ENCODE peak calls at places on chromosomes 1 and 21, in five cellular contexts. One of them, this sample, is unnamed.

GRCh38 chr1:51922040-51922439 is 43.5 kb upstream of the NRDC start:
- DNase-seq in HepG2: no peak
- DNase-seq in A549: no peak
- DNase-seq in GM12878: no peak
- DNase-seq in endothelial cell of umbilical vein: no peak
- DNase-seq in this sample: no peak

GRCh38 chr1:24904731-24905354 is 25.2 kb downstream of the RUNX3 start:
- DNase-seq in HepG2: no peak
- DNase-seq in GM12878: no peak
- DNase-seq in endothelial cell of umbilical vein: no peak
- DNase-seq in A549: no peak
- DNase-seq in this sample: no peak

GRCh38 chr1:33349778-33350610 is 29.1 kb upstream of the A3GALT2 start:
- DNase-seq in A549: peak; percentile 69
- DNase-seq in endothelial cell of umbilical vein: peak; percentile 69
- DNase-seq in GM12878: no peak
- DNase-seq in HepG2: peak; percentile 62
- DNase-seq in this sample: peak; percentile 91

GRCh38 chr1:39488801-39489566 is 2.5 kb upstream of the BMP8A start:
- DNase-seq in HepG2: no peak
- DNase-seq in A549: no peak
- DNase-seq in endothelial cell of umbilical vein: no peak
- DNase-seq in GM12878: no peak
- DNase-seq in this sample: peak; percentile 56

GRCh38 chr1:151282883-151283725 is 1.0 kb downstream of the ZNF687 start:
- DNase-seq in HepG2: peak; percentile 31
- DNase-seq in A549: peak; percentile 43
- DNase-seq in endothelial cell of umbilical vein: peak; percentile 15
- DNase-seq in GM12878: no peak
- DNase-seq in this sample: peak; percentile 61

GRCh38 chr1:235908742-235909520 is 42.2 kb upstream of the LYST start:
- DNase-seq in endothelial cell of umbilical vein: peak; percentile 64
- DNase-seq in A549: peak; percentile 67
- DNase-seq in HepG2: no peak
- DNase-seq in GM12878: no peak
- DNase-seq in this sample: no peak

GRCh38 chr1:43834280-43835140 is 99.1 kb upstream of the ARTN start:
- DNase-seq in A549: no peak
- DNase-seq in GM12878: no peak
- DNase-seq in HepG2: no peak
- DNase-seq in endothelial cell of umbilical vein: peak; percentile 13
- DNase-seq in this sample: peak; percentile 92

GRCh38 chr1:165561257-165561656 is 17.5 kb downstream of the LRRC52 start:
- DNase-seq in A549: no peak
- DNase-seq in endothelial cell of umbilical vein: no peak
- DNase-seq in HepG2: no peak
- DNase-seq in GM12878: no peak
- DNase-seq in this sample: no peak

GRCh38 chr1:37673920-37674319 is 18.4 kb upstream of the CDCA8 start:
- DNase-seq in endothelial cell of umbilical vein: no peak
- DNase-seq in GM12878: no peak
- DNase-seq in A549: no peak
- DNase-seq in HepG2: no peak
- DNase-seq in this sample: no peak

GRCh38 chr1:185388815-185389214 is 71.8 kb upstream of the IVNS1ABP start:
- DNase-seq in A549: no peak
- DNase-seq in HepG2: no peak
- DNase-seq in GM12878: no peak
- DNase-seq in endothelial cell of umbilical vein: no peak
- DNase-seq in this sample: no peak

GRCh38 chr1:203789966-203790365 is 5.5 kb upstream of the ZBED6 start:
- DNase-seq in endothelial cell of umbilical vein: no peak
- DNase-seq in GM12878: no peak
- DNase-seq in HepG2: no peak
- DNase-seq in A549: no peak
- DNase-seq in this sample: no peak

GRCh38 chr1:226809785-226810571 is 60.4 kb upstream of the PSEN2 start:
- DNase-seq in HepG2: no peak
- DNase-seq in GM12878: no peak
- DNase-seq in endothelial cell of umbilical vein: no peak
- DNase-seq in A549: no peak
- DNase-seq in this sample: no peak

GRCh38 chr1:232226197-232226681 is 403.7 kb downstream of the SIPA1L2 start:
- DNase-seq in endothelial cell of umbilical vein: peak; percentile 12
- DNase-seq in A549: no peak
- DNase-seq in GM12878: no peak
- DNase-seq in HepG2: no peak
- DNase-seq in this sample: peak; percentile 43

GRCh38 chr21:41269535-41269934 is 47.1 kb upstream of the FAM3B start:
- DNase-seq in endothelial cell of umbilical vein: no peak
- DNase-seq in HepG2: no peak
- DNase-seq in A549: no peak
- DNase-seq in GM12878: no peak
- DNase-seq in this sample: no peak

GRCh38 chr1:240732390-240732789 is 120.4 kb upstream of the GREM2 start:
- DNase-seq in HepG2: peak; percentile 53
- DNase-seq in GM12878: no peak
- DNase-seq in endothelial cell of umbilical vein: peak; percentile 70
- DNase-seq in A549: peak; percentile 68
- DNase-seq in this sample: peak; percentile 52

GRCh38 chr1:167273027-167273800 is 52.5 kb downstream of the POU2F1 start:
- DNase-seq in endothelial cell of umbilical vein: no peak
- DNase-seq in GM12878: no peak
- DNase-seq in A549: no peak
- DNase-seq in HepG2: no peak
- DNase-seq in this sample: peak; percentile 27

GRCh38 chr1:143699731-143700130 is 272.1 kb downstream of the FAM72C start:
- DNase-seq in GM12878: no peak
- DNase-seq in endothelial cell of umbilical vein: no peak
- DNase-seq in A549: no peak
- DNase-seq in HepG2: no peak
- DNase-seq in this sample: no peak

GRCh38 chr1:218226005-218226404 is 59.1 kb upstream of the RRP15 start:
- DNase-seq in endothelial cell of umbilical vein: no peak
- DNase-seq in GM12878: no peak
- DNase-seq in A549: no peak
- DNase-seq in HepG2: peak; percentile 12
- DNase-seq in this sample: no peak

GRCh38 chr1:76799700-76800099 is 67.6 kb upstream of the ST6GALNAC5 start:
- DNase-seq in endothelial cell of umbilical vein: no peak
- DNase-seq in A549: no peak
- DNase-seq in HepG2: no peak
- DNase-seq in GM12878: no peak
- DNase-seq in this sample: no peak

GRCh38 chr1:214446772-214447556 is 104.4 kb downstream of the PTPN14 start:
- DNase-seq in GM12878: no peak
- DNase-seq in A549: peak; percentile 91
- DNase-seq in HepG2: peak; percentile 85
- DNase-seq in endothelial cell of umbilical vein: peak; percentile 88
- DNase-seq in this sample: no peak

GRCh38 chr1:232538224-232538942 is 91.5 kb downstream of the SIPA1L2 start:
- DNase-seq in endothelial cell of umbilical vein: no peak
- DNase-seq in GM12878: no peak
- DNase-seq in A549: peak; percentile 40
- DNase-seq in HepG2: peak; percentile 2
- DNase-seq in this sample: no peak

GRCh38 chr1:174626031-174627020 is 178.6 kb downstream of the GPR52 start:
- DNase-seq in HepG2: no peak
- DNase-seq in endothelial cell of umbilical vein: no peak
- DNase-seq in GM12878: no peak
- DNase-seq in A549: no peak
- DNase-seq in this sample: no peak

GRCh38 chr1:218384576-218384975 is 39.4 kb downstream of the TGFB2 start:
- DNase-seq in HepG2: no peak
- DNase-seq in endothelial cell of umbilical vein: peak; percentile 68
- DNase-seq in A549: no peak
- DNase-seq in GM12878: no peak
- DNase-seq in this sample: peak; percentile 22

GRCh38 chr1:60972841-60973364 is 109.5 kb upstream of the NFIA start:
- DNase-seq in GM12878: no peak
- DNase-seq in endothelial cell of umbilical vein: peak; percentile 16
- DNase-seq in HepG2: peak; percentile 75
- DNase-seq in A549: no peak
- DNase-seq in this sample: no peak

GRCh38 chr1:165633624-165634023 is 2.6 kb downstream of the MGST3 start:
- DNase-seq in A549: no peak
- DNase-seq in HepG2: no peak
- DNase-seq in endothelial cell of umbilical vein: peak; percentile 5
- DNase-seq in GM12878: no peak
- DNase-seq in this sample: peak; percentile 16

GRCh38 chr1:159197767-159198557 is 6.7 kb upstream of the ACKR1 start:
- DNase-seq in HepG2: peak; percentile 46
- DNase-seq in GM12878: no peak
- DNase-seq in endothelial cell of umbilical vein: peak; percentile 81
- DNase-seq in A549: peak; percentile 57
- DNase-seq in this sample: peak; percentile 66

GRCh38 chr1:41461790-41462679 is 22.4 kb downstream of the EDN2 start:
- DNase-seq in GM12878: no peak
- DNase-seq in A549: no peak
- DNase-seq in HepG2: peak; percentile 7
- DNase-seq in endothelial cell of umbilical vein: no peak
- DNase-seq in this sample: no peak

GRCh38 chr1:25524568-25525359 is 18.6 kb upstream of the LDLRAP1 start:
- DNase-seq in endothelial cell of umbilical vein: no peak
- DNase-seq in A549: no peak
- DNase-seq in GM12878: no peak
- DNase-seq in HepG2: no peak
- DNase-seq in this sample: no peak

GRCh38 chr1:197481101-197481500 is 213.0 kb downstream of the CRB1 start:
- DNase-seq in endothelial cell of umbilical vein: no peak
- DNase-seq in GM12878: no peak
- DNase-seq in A549: no peak
- DNase-seq in HepG2: no peak
- DNase-seq in this sample: peak; percentile 30

GRCh38 chr1:221035680-221036153 is 156.5 kb downstream of the HLX start:
- DNase-seq in A549: no peak
- DNase-seq in GM12878: no peak
- DNase-seq in endothelial cell of umbilical vein: peak; percentile 84
- DNase-seq in HepG2: no peak
- DNase-seq in this sample: peak; percentile 49

GRCh38 chr1:186974774-186975181 is 146.0 kb downstream of the PLA2G4A start:
- DNase-seq in endothelial cell of umbilical vein: peak; percentile 98
- DNase-seq in GM12878: no peak
- DNase-seq in A549: peak; percentile 3
- DNase-seq in HepG2: no peak
- DNase-seq in this sample: no peak

GRCh38 chr1:58780586-58781452 is 3.0 kb downstream of the JUN start:
- DNase-seq in HepG2: no peak
- DNase-seq in endothelial cell of umbilical vein: peak; percentile 38
- DNase-seq in GM12878: no peak
- DNase-seq in A549: no peak
- DNase-seq in this sample: no peak

GRCh38 chr1:29684141-29684540 is 447.8 kb downstream of the PTPRU start:
- DNase-seq in GM12878: no peak
- DNase-seq in A549: no peak
- DNase-seq in HepG2: no peak
- DNase-seq in endothelial cell of umbilical vein: no peak
- DNase-seq in this sample: no peak

GRCh38 chr1:8598060-8598724 is 219.2 kb downstream of the RERE start:
- DNase-seq in A549: no peak
- DNase-seq in HepG2: peak; percentile 6
- DNase-seq in GM12878: no peak
- DNase-seq in endothelial cell of umbilical vein: peak; percentile 76
- DNase-seq in this sample: no peak

GRCh38 chr1:63865561-63865960 is 91.7 kb downstream of the ROR1 start:
- DNase-seq in endothelial cell of umbilical vein: no peak
- DNase-seq in HepG2: no peak
- DNase-seq in GM12878: no peak
- DNase-seq in A549: no peak
- DNase-seq in this sample: no peak
- TF ChIP-seq MYC in endothelial cell of umbilical vein: no peak
- TF ChIP-seq MYC in HepG2: no peak
- TF ChIP-seq MYC in GM12878: no peak
- TF ChIP-seq MYC in A549: no peak
- TF ChIP-seq MYC in this sample: no peak

GRCh38 chr1:14826172-14826636 is 227.7 kb downstream of the KAZN start:
- DNase-seq in endothelial cell of umbilical vein: no peak
- DNase-seq in A549: no peak
- DNase-seq in GM12878: no peak
- DNase-seq in HepG2: no peak
- DNase-seq in this sample: no peak
- TF ChIP-seq MAX in endothelial cell of umbilical vein: no peak
- TF ChIP-seq MAX in A549: no peak
- TF ChIP-seq MAX in GM12878: no peak
- TF ChIP-seq MAX in HepG2: no peak
- TF ChIP-seq MAX in this sample: no peak

DNA sequence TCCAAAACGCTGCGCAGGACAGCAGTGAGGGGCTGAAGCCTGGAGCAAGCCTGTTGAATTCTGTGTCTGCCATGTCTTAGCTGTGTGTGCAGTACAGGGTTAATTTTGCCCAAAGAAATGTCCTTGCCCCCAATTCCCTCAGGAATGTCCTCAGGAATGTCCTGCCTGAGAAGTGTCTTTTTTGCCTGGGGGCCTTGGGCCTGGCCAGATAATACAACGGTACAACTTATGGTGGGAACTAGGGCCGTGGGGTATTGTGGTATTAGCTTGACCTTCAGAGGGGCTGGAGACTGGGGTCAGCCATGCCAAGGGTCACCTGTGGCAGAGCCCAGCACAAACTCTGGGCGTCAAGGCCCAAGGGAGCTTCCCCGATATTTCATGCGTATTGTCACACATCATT is 107.7 kb downstream of the AJAP1 start:
- DNase-seq in HepG2: no peak
- DNase-seq in endothelial cell of umbilical vein: no peak
- DNase-seq in A549: no peak
- DNase-seq in GM12878: no peak
- DNase-seq in this sample: no peak
- TF ChIP-seq CTCF in HepG2: no peak
- TF ChIP-seq CTCF in endothelial cell of umbilical vein: no peak
- TF ChIP-seq CTCF in A549: no peak
- TF ChIP-seq CTCF in GM12878: no peak
- TF ChIP-seq CTCF in this sample: no peak

GRCh38 chr1:242033331-242033956 is 34.5 kb upstream of the MAP1LC3C start:
- DNase-seq in GM12878: no peak
- DNase-seq in HepG2: no peak
- DNase-seq in A549: no peak
- DNase-seq in endothelial cell of umbilical vein: no peak
- DNase-seq in this sample: no peak

GRCh38 chr1:242034393-242034792 is 35.5 kb upstream of the MAP1LC3C start:
- DNase-seq in HepG2: no peak
- DNase-seq in GM12878: no peak
- DNase-seq in A549: no peak
- DNase-seq in endothelial cell of umbilical vein: no peak
- DNase-seq in this sample: no peak

GRCh38 chr1:242025681-242026080 is 26.8 kb upstream of the MAP1LC3C start:
- DNase-seq in A549: no peak
- DNase-seq in endothelial cell of umbilical vein: no peak
- DNase-seq in HepG2: no peak
- DNase-seq in GM12878: no peak
- DNase-seq in this sample: no peak

GRCh38 chr1:242030071-242030470 is 31.2 kb upstream of the MAP1LC3C start:
- DNase-seq in GM12878: no peak
- DNase-seq in endothelial cell of umbilical vein: no peak
- DNase-seq in A549: no peak
- DNase-seq in HepG2: no peak
- DNase-seq in this sample: no peak
- TF ChIP-seq MYC in GM12878: no peak
- TF ChIP-seq MYC in endothelial cell of umbilical vein: no peak
- TF ChIP-seq MYC in A549: no peak
- TF ChIP-seq MYC in HepG2: no peak
- TF ChIP-seq MYC in this sample: no peak

This sample was measured in NB4.